ENCODE peak calls at places on chromosomes 12 and 14, in seven cellular contexts. Q is omental fat pad; P is GM19239; D is kidney epithelial cell; M is GM04503; G is COR-L47; H is naive thymus-derived CD4-positive, alpha-beta T cell. I is an unnamed sample.
A peak's percentile ranks its signal among the peaks of the same experiment; 100 is the strongest.

GRCh38 chr12:122858591-122859302 is 23.5 kb downstream of the HIP1R start:
- DNase-seq in Q (no peak), P (no peak), D (no peak), M (no peak), G (no peak), H (no peak), I (no peak)

GRCh38 chr14:76939015-76939742 is 89.3 kb downstream of the IRF2BPL start:
- DNase-seq in Q (no peak), P (no peak), D (no peak), M (no peak), G (no peak), H (no peak), I (no peak)

GRCh38 chr12:69497308-69498026 is 27.3 kb downstream of the FRS2 start:
- DNase-seq in Q (no peak), P (peak; percentile 25), D (no peak), M (no peak), G (no peak), H (no peak), I (no peak)

GRCh38 chr12:114612062-114612461 is 71.9 kb downstream of the TBX3 start:
- DNase-seq in Q (no peak), P (no peak), D (no peak), M (no peak), G (no peak), H (no peak), I (no peak)

GRCh38 chr14:101395779-101396178 is 165.5 kb upstream of the DIO3 start:
- DNase-seq in Q (no peak), P (no peak), D (no peak), M (no peak), G (no peak), H (no peak), I (no peak)

GRCh38 chr12:63795944-63796343 is 16.2 kb downstream of the RXYLT1 start:
- DNase-seq in Q (no peak), P (no peak), D (no peak), M (no peak), G (no peak), H (no peak), I (no peak)

GRCh38 chr14:29144598-29144997 is 378.0 kb downstream of the FOXG1 start:
- DNase-seq in Q (no peak), P (no peak), D (no peak), M (peak; percentile 94), G (no peak), H (no peak), I (peak; percentile 94)

GRCh38 chr14:75976838-75977237 is 5.0 kb downstream of the TGFB3 start:
- DNase-seq in Q (no peak), P (no peak), D (no peak), M (no peak), G (no peak), H (no peak), I (no peak)

GRCh38 chr14:94867931-94868597 is 98.2 kb upstream of the GSC start:
- DNase-seq in Q (no peak), P (no peak), D (no peak), M (no peak), G (no peak), H (no peak), I (no peak)

GRCh38 chr14:78127233-78127632 is 42.9 kb upstream of the NRXN3 start:
- DNase-seq in Q (no peak), P (no peak), D (no peak), M (no peak), G (no peak), H (no peak), I (no peak)

GRCh38 chr14:97956944-97957343 is 1159.8 kb downstream of the VRK1 start:
- DNase-seq in Q (no peak), P (no peak), D (no peak), M (no peak), G (no peak), H (no peak), I (no peak)

GRCh38 chr14:31106768-31107167 is 80.6 kb upstream of the STRN3 start:
- DNase-seq in Q (no peak), P (no peak), D (no peak), M (no peak), G (no peak), H (no peak), I (no peak)

GRCh38 chr14:34457186-34457585 is 4.9 kb downstream of the SPTSSA start:
- DNase-seq in Q (no peak), P (no peak), D (no peak), M (no peak), G (no peak), H (no peak), I (no peak)

GRCh38 chr12:19189522-19189921 is 60.0 kb downstream of the PLEKHA5 start:
- DNase-seq in Q (no peak), P (no peak), D (no peak), M (no peak), G (no peak), H (no peak), I (no peak)

GRCh38 chr14:23366163-23366921 is 1.4 kb upstream of the EFS start:
- DNase-seq in Q (peak; percentile 30), P (no peak), D (peak; percentile 16), M (no peak), G (no peak), H (no peak), I (no peak)

GRCh38 chr14:105952222-105952621 is 425.8 kb downstream of the TMEM121 start:
- DNase-seq in Q (no peak), P (no peak), D (no peak), M (no peak), G (no peak), H (no peak), I (no peak)

GRCh38 chr12:77999074-77999715 is 168.5 kb downstream of the NAV3 start:
- DNase-seq in Q (no peak), P (peak; percentile 1), D (no peak), M (no peak), G (no peak), H (no peak), I (no peak)

GRCh38 chr12:7501031-7501585 is 2.5 kb downstream of the CD163 start:
- DNase-seq in Q (no peak), P (no peak), D (no peak), M (no peak), G (no peak), H (no peak), I (no peak)

GRCh38 chr12:51321882-51322281 is 2.1 kb downstream of the BIN2 start:
- DNase-seq in Q (no peak), P (no peak), D (no peak), M (no peak), G (no peak), H (no peak), I (no peak)

GRCh38 chr14:44649056-44649455 is 142.0 kb upstream of the FSCB start:
- DNase-seq in Q (no peak), P (no peak), D (no peak), M (no peak), G (no peak), H (no peak), I (no peak)

GRCh38 chr14:67358914-67359313 is 690 bp downstream of the ATP6V1D start:
- DNase-seq in Q (no peak), P (no peak), D (no peak), M (no peak), G (peak; percentile 27), H (no peak), I (no peak)

GRCh38 chr12:115118177-115118724 is 434.3 kb upstream of the TBX3 start:
- DNase-seq in Q (no peak), P (no peak), D (no peak), M (no peak), G (no peak), H (no peak), I (no peak)

GRCh38 chr14:32010561-32011188 is 66.4 kb upstream of the ARHGAP5 start:
- DNase-seq in Q (no peak), P (no peak), D (peak; percentile 76), M (peak; percentile 42), G (no peak), H (no peak), I (no peak)

GRCh38 chr14:31269599-31270195 is 62.1 kb upstream of the HECTD1 start:
- DNase-seq in Q (no peak), P (no peak), D (no peak), M (no peak), G (no peak), H (no peak), I (no peak)

GRCh38 chr12:122856999-122857671 is 21.9 kb downstream of the HIP1R start:
- DNase-seq in Q (no peak), P (no peak), D (no peak), M (no peak), G (no peak), H (no peak), I (no peak)

GRCh38 chr12:4290011-4290790 is 16.6 kb downstream of the CCND2 start:
- DNase-seq in Q (no peak), P (no peak), D (no peak), M (no peak), G (no peak), H (no peak), I (no peak)

GRCh38 chr12:89882757-89883156 is 174.1 kb upstream of the ATP2B1 start:
- DNase-seq in Q (no peak), P (no peak), D (no peak), M (no peak), G (no peak), H (no peak), I (no peak)

GRCh38 chr12:125371023-125371422 is 305.8 kb downstream of the AACS start:
- DNase-seq in Q (no peak), P (no peak), D (no peak), M (no peak), G (no peak), H (no peak), I (no peak)

GRCh38 chr14:36656769-36657408 is 4.8 kb upstream of the PAX9 start:
- DNase-seq in Q (no peak), P (no peak), D (no peak), M (no peak), G (no peak), H (no peak), I (no peak)

GRCh38 chr12:1661553-1662335 is 29.1 kb upstream of the ADIPOR2 start:
- DNase-seq in Q (peak; percentile 53), P (peak; percentile 79), D (peak; percentile 78), M (peak; percentile 53), G (peak; percentile 76), H (peak; percentile 84), I (peak; percentile 71)

GRCh38 chr12:124433147-124433874 is 134.1 kb downstream of the NCOR2 start:
- DNase-seq in Q (no peak), P (no peak), D (no peak), M (no peak), G (no peak), H (no peak), I (no peak)

GRCh38 chr14:73462078-73462715 is 3.9 kb upstream of the NUMB start:
- DNase-seq in Q (no peak), P (no peak), D (no peak), M (no peak), G (peak; percentile 82), H (no peak), I (no peak)

GRCh38 chr12:50101663-50102062 is 2.1 kb upstream of the GPD1 start:
- DNase-seq in Q (no peak), P (no peak), D (no peak), M (no peak), G (no peak), H (no peak), I (no peak)

GRCh38 chr12:25200703-25201102 is 5.7 kb downstream of the ETFRF1 start:
- DNase-seq in Q (no peak), P (no peak), D (no peak), M (no peak), G (no peak), H (no peak), I (peak; percentile 33)

GRCh38 chr12:20451759-20452158 is 83.4 kb downstream of the PDE3A start:
- DNase-seq in Q (no peak), P (no peak), D (peak; percentile 67), M (peak; percentile 18), G (no peak), H (no peak), I (no peak)

GRCh38 chr14:34172477-34173368 is 221.8 kb upstream of the EGLN3 start:
- DNase-seq in Q (no peak), P (no peak), D (no peak), M (no peak), G (no peak), H (no peak), I (no peak)

GRCh38 chr12:59040651-59041050 is 120.3 kb upstream of the LRIG3 start:
- DNase-seq in Q (no peak), P (no peak), D (peak; percentile 82), M (peak; percentile 87), G (peak; percentile 29), H (no peak), I (peak; percentile 83)

GRCh38 chr12:116443706-116444589 is 115.2 kb upstream of the MAP1LC3B2 start:
- DNase-seq in Q (no peak), P (no peak), D (no peak), M (no peak), G (no peak), H (no peak), I (no peak)